ENCODE peak calls at places on chromosome 1, in seven cellular contexts. H, Y, E, A, O, T and C are unnamed samples. For H3K4me1, the result is how much of the 10 kb centered on the place peaks cover.

GRCh38 chr1:110056284-110056680 is 14.2 kb downstream of the ALX3 start:
- DNase-seq in H (no peak), Y (no peak), E (no peak), A (no peak), O (no peak), T (no peak), C (no peak)

GRCh38 chr1:184945678-184946412 is 28.5 kb downstream of the NIBAN1 start:
- DNase-seq in H (no peak), Y (no peak), E (no peak), A (peak), O (no peak), T (no peak), C (no peak)

GRCh38 chr1:172381981-172382380 is 38.5 kb upstream of the C1orf105 start:
- DNase-seq in H (no peak), Y (no peak), E (peak), A (peak), O (no peak), T (no peak), C (no peak)

GRCh38 chr1:198449727-198450433 is 90.6 kb downstream of the ATP6V1G3 start:
- DNase-seq in H (no peak), Y (no peak), E (no peak), A (peak), O (no peak), T (no peak), C (no peak)

GRCh38 chr1:41359211-41360073 is 1.8 kb upstream of the FOXO6 start:
- DNase-seq in H (peak), Y (no peak), E (peak), A (no peak), O (no peak), T (no peak), C (peak)

GRCh38 chr1:61980561-61980960 is 214.1 kb upstream of the L1TD1 start:
- DNase-seq in H (no peak), Y (no peak), E (no peak), A (no peak), O (peak), T (no peak), C (no peak)

GRCh38 chr1:107750364-107750959 is 214.5 kb downstream of the VAV3 start:
- DNase-seq in H (no peak), Y (peak), E (peak), A (peak), O (peak), T (peak), C (no peak)

GRCh38 chr1:15429701-15430149 is 8.5 kb upstream of the CTRC start:
- DNase-seq in H (no peak), Y (no peak), E (no peak), A (peak), O (no peak), T (no peak), C (no peak)

GRCh38 chr1:69915347-69915746 is 290.0 kb downstream of the LRRC40 start:
- DNase-seq in H (no peak), Y (no peak), E (no peak), A (peak), O (no peak), T (no peak), C (no peak)

GRCh38 chr1:6123083-6123482 is 57.0 kb downstream of the CHD5 start:
- DNase-seq in H (no peak), Y (no peak), E (no peak), A (no peak), O (no peak), T (no peak), C (no peak)

GRCh38 chr1:7678491-7679158 is 92.5 kb upstream of the VAMP3 start:
- DNase-seq in H (no peak), Y (no peak), E (no peak), A (no peak), O (no peak), T (no peak), C (peak)

GRCh38 chr1:200641175-200641489 is 20.6 kb upstream of the KIF14 start:
- DNase-seq in H (no peak), Y (no peak), E (no peak), A (peak), O (no peak), T (no peak), C (no peak)

GRCh38 chr1:1788646-1789431 is 10.6 kb upstream of the NADK start:
- DNase-seq in H (no peak), Y (peak), E (peak), A (peak), O (peak), T (no peak), C (peak)

DNA sequence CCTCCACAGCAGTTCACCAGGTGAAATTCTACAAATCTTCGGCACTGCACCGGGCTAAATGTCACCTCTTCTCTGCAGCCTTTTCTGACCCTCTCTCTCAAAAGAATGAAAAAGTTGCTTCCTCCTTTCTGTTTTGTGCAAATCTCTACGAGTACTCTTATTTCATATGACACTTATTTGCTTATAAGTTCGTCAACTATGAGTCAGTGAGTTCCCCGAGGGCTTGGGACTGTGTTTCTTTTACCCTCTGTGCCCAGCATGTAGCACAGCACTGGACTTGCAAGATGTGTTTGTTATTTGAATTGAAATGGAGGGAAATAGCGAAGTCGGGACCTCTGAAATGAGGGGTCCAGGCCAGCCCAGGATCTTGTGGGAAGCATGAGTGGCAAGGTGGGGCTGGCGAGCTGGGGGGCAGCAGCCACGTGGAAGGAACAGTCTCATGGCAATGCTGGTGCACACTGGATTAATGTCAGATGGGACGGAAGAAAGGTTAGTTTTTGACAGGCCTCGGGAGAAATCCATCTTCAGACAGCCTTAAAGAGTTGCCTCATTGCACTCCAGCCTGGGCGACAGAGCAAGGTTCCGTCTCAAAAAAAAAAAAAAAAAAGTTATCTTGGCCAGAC is 6.2 kb downstream of the SLC6A9 start:
- DNase-seq in H (no peak), Y (no peak), E (no peak), A (no peak), O (no peak), T (no peak), C (no peak)
- H3K4me1 ChIP-seq in H (under half), Y (under half), E (under half), A (under half), O (under half), T (under half), C (under half)

GRCh38 chr1:156123356-156124196 is 9.1 kb downstream of the LMNA start:
- DNase-seq in H (peak), Y (no peak), E (peak), A (peak), O (peak), T (peak), C (peak)

GRCh38 chr1:156121441-156121840 is 6.9 kb downstream of the LMNA start:
- DNase-seq in H (no peak), Y (no peak), E (no peak), A (no peak), O (no peak), T (no peak), C (no peak)

GRCh38 chr1:156120318-156120717 is 5.8 kb downstream of the LMNA start:
- DNase-seq in H (no peak), Y (no peak), E (no peak), A (no peak), O (no peak), T (no peak), C (no peak)

GRCh38 chr1:156122519-156123355 is 8.2 kb downstream of the LMNA start:
- DNase-seq in H (peak), Y (no peak), E (peak), A (peak), O (no peak), T (peak), C (no peak)

GRCh38 chr1:156122086-156122485 is 7.6 kb downstream of the LMNA start:
- DNase-seq in H (no peak), Y (no peak), E (no peak), A (no peak), O (no peak), T (no peak), C (no peak)
- H3K4me1 ChIP-seq in H (half or more), Y (half or more), E (half or more), A (half or more), O (under half), T (half or more), C (half or more)

GRCh38 chr1:50423670-50424000 is 392 bp upstream of the DMRTA2 start:
- DNase-seq in H (no peak), Y (peak), E (no peak), A (no peak), O (peak), T (no peak), C (no peak)
- H3K4me1 ChIP-seq in H (under half), Y (under half), E (under half), A (under half), O (under half), T (half or more), C (under half)

GRCh38 chr1:79929356-79929755 is 922.8 kb upstream of the ADGRL4 start:
- DNase-seq in H (no peak), Y (no peak), E (no peak), A (peak), O (no peak), T (no peak), C (no peak)
- H3K4me1 ChIP-seq in H (under half), Y (under half), E (under half), A (under half), O (under half), T (under half), C (under half)